ENCODE peak calls at places on chromosomes 4 and X, in ten cellular contexts. J is fibroblast of lung, N is thoracic aorta, A is ovary, T is transverse colon, C is H1, O is PC-3, I is heart right ventricle, V is brain microvascular endothelial cell, E is left lung. D is an unnamed sample.

GRCh38 chrX:129593137-129593536 is 53.1 kb downstream of the OCRL start:
- DNase-seq in A (no peak), T (no peak), N (no peak), C (no peak), I (no peak), E (no peak), O (peak), J (peak), V (no peak), D (no peak)

GRCh38 chr4:187940299-187940698 is 55.3 kb upstream of the ZFP42 start:
- DNase-seq in N (no peak), A (no peak), T (no peak), J (peak), O (no peak), I (no peak), E (no peak), V (peak), C (no peak), D (no peak)

GRCh38 chrX:105695451-105695850 is 126.9 kb upstream of the NRK start:
- DNase-seq in I (no peak), A (no peak), E (no peak), N (no peak), T (no peak), C (no peak), J (peak), O (peak), V (no peak), D (peak)

GRCh38 chr4:82519776-82520175 is 42.0 kb downstream of the TMEM150C start:
- DNase-seq in O (no peak), C (no peak), J (peak), V (peak), N (no peak), I (no peak), E (no peak), A (no peak), T (no peak), D (no peak)

GRCh38 chr4:75345436-75345835 is 168.8 kb downstream of the RCHY1 start:
- DNase-seq in T (no peak), J (peak), V (peak), E (no peak), O (no peak), A (no peak), I (no peak), C (no peak), N (no peak), D (no peak)

GRCh38 chr4:151276787-151277557 is at the start of gene PRSS48:
- DNase-seq in T (peak), V (peak), I (peak), C (peak), A (peak), E (peak), N (no peak), O (peak), J (peak), D (peak)

GRCh38 chrX:65696613-65697012 is 29.2 kb downstream of the MSN start:
- DNase-seq in N (no peak), C (no peak), I (no peak), V (no peak), T (no peak), O (no peak), J (no peak), A (no peak), E (no peak), D (no peak)

GRCh38 chr4:108828620-108829019 is 65.8 kb upstream of the ETNPPL start:
- DNase-seq in J (no peak), V (no peak), C (no peak), O (no peak), T (no peak), N (no peak), I (no peak), E (no peak), A (no peak), D (no peak)

GRCh38 chrX:15468036-15468435 is 25.1 kb downstream of the PIR start:
- DNase-seq in E (no peak), J (peak), O (peak), I (no peak), A (no peak), V (peak), N (peak), C (no peak), T (peak), D (peak)

GRCh38 chr4:177401658-177402273 is 40.5 kb downstream of the AGA start:
- DNase-seq in V (no peak), J (no peak), I (no peak), E (no peak), C (no peak), T (no peak), A (no peak), O (no peak), N (no peak), D (no peak)

GRCh38 chr4:154854362-154854761 is 73.3 kb downstream of the RBM46 start:
- DNase-seq in J (peak), T (no peak), E (no peak), A (no peak), I (no peak), N (no peak), V (no peak), C (no peak), O (peak), D (peak)

GRCh38 chr4:100391913-100392312 is 125.9 kb downstream of the EMCN start:
- DNase-seq in V (peak), T (no peak), C (no peak), J (peak), A (no peak), O (peak), I (no peak), N (no peak), E (no peak), D (peak)

GRCh38 chr4:30616943-30617646 is 103.1 kb upstream of the PCDH7 start:
- DNase-seq in O (no peak), J (peak), T (no peak), C (no peak), A (no peak), E (no peak), I (no peak), V (no peak), N (no peak), D (no peak)

GRCh38 chr4:41256740-41257256 is at the start of gene UCHL1:
- DNase-seq in T (peak), A (peak), E (peak), I (no peak), V (peak), N (no peak), J (peak), O (no peak), C (peak), D (no peak)

DNA sequence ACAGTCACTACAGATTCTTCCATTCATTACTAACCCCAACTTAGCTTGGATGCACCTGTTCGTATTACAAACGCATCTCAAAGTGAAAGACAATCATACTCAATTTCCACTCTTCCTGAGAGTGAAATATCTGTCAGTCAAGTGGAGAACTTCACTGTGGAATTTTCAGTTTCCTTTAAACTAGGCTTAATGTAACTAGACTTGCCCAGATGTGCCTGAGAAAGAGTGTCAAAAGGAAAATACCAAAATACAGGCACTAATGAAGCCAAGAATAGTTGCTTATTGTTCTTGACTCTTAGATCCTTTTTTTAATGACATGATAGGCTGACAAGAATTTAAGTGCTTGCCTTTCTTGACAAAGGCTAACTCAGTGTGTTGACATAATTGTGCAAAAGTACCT is 72.4 kb upstream of the NR3C2 start:
- DNase-seq in I (no peak), V (no peak), E (no peak), J (no peak), C (no peak), O (no peak), T (no peak), A (no peak), N (no peak), D (no peak)
- TF ChIP-seq CTCF in I (no peak), V (no peak), E (no peak), J (no peak), C (no peak), O (no peak), T (no peak), A (no peak), N (no peak), D (no peak)

GRCh38 chrX:10028283-10029104 is 61.3 kb downstream of the CLDN34 start:
- DNase-seq in T (no peak), N (no peak), V (no peak), O (peak), J (peak), E (no peak), C (no peak), I (no peak), A (no peak), D (no peak)
- H3K27ac ChIP-seq in T (no peak), N (no peak), V (no peak), O (no peak), J (no peak), E (no peak), C (no peak), I (no peak), A (no peak), D (no peak)

GRCh38 chr4:156677136-156677535 is 294.5 kb downstream of the PDGFC start:
- DNase-seq in A (no peak), O (peak), J (peak), V (peak), N (no peak), T (peak), E (no peak), C (peak), I (no peak), D (peak)
- TF ChIP-seq CTCF in A (no peak), O (peak), J (no peak), V (peak), N (no peak), T (peak), E (no peak), C (peak), I (peak), D (no peak)

GRCh38 chrX:2635366-2635765 is 55.7 kb upstream of the CD99 start:
- DNase-seq in I (no peak), O (no peak), C (no peak), V (no peak), E (no peak), J (no peak), N (no peak), A (no peak), T (no peak), D (no peak)
- H3K27ac ChIP-seq in I (no peak), O (no peak), C (no peak), V (no peak), E (no peak), J (no peak), N (no peak), A (no peak), T (peak), D (no peak)

GRCh38 chrX:124223524-124223923 is 108.9 kb upstream of the TEX13D start:
- DNase-seq in V (no peak), N (no peak), J (no peak), T (no peak), O (no peak), E (no peak), I (no peak), A (no peak), C (no peak), D (no peak)
- TF ChIP-seq CTCF in V (peak), N (no peak), J (peak), T (no peak), O (no peak), E (no peak), I (no peak), A (no peak), C (peak), D (no peak)